ENCODE peak calls at places on chromosome 18, in ten cellular contexts. One of them, this sample, is unnamed.

GRCh38 chr18:11487390-11487789 is 122.0 kb upstream of the SLC35G4 start:
- DNase-seq in activated T-cell treated with anti-CD3 and anti-CD28 coated beads, Interleukin-2, amount 50 U/mL, for 72 hours: no peak
- DNase-seq in KBM-7: no peak
- DNase-seq in NCI-H2081: no peak
- DNase-seq in GM20000: no peak
- DNase-seq in NCI-H510A treated with DMSO at 0.1 percent for 48 hours: no peak
- DNase-seq in endothelial cell of umbilical vein: no peak
- DNase-seq in H54: no peak
- DNase-seq in activated naive CD8-positive, alpha-beta T cell treated with anti-CD3 and anti-CD28 coated beads, Interleukin-2, amount 10 ng/mL, durations not matched to agents 7 days and 5 days: no peak
- DNase-seq in NCI-H774: no peak
- DNase-seq in this sample: no peak

GRCh38 chr18:23067236-23067635 is 68.0 kb upstream of the CABLES1 start:
- DNase-seq in NCI-H774: no peak
- DNase-seq in KBM-7: no peak
- DNase-seq in NCI-H2081: no peak
- DNase-seq in activated naive CD8-positive, alpha-beta T cell treated with anti-CD3 and anti-CD28 coated beads, Interleukin-2, amount 10 ng/mL, durations not matched to agents 7 days and 5 days: no peak
- DNase-seq in activated T-cell treated with anti-CD3 and anti-CD28 coated beads, Interleukin-2, amount 50 U/mL, for 72 hours: no peak
- DNase-seq in H54: no peak
- DNase-seq in NCI-H510A treated with DMSO at 0.1 percent for 48 hours: no peak
- DNase-seq in GM20000: no peak
- DNase-seq in endothelial cell of umbilical vein: no peak
- DNase-seq in this sample: no peak

GRCh38 chr18:78776706-78777105 is 202.9 kb upstream of the SALL3 start:
- DNase-seq in activated T-cell treated with anti-CD3 and anti-CD28 coated beads, Interleukin-2, amount 50 U/mL, for 72 hours: no peak
- DNase-seq in endothelial cell of umbilical vein: no peak
- DNase-seq in NCI-H774: no peak
- DNase-seq in KBM-7: no peak
- DNase-seq in GM20000: no peak
- DNase-seq in NCI-H2081: peak; percentile 48
- DNase-seq in H54: no peak
- DNase-seq in activated naive CD8-positive, alpha-beta T cell treated with anti-CD3 and anti-CD28 coated beads, Interleukin-2, amount 10 ng/mL, durations not matched to agents 7 days and 5 days: no peak
- DNase-seq in NCI-H510A treated with DMSO at 0.1 percent for 48 hours: no peak
- DNase-seq in this sample: no peak

GRCh38 chr18:24362757-24363156 is 34.9 kb downstream of the OSBPL1A start:
- DNase-seq in NCI-H774: no peak
- DNase-seq in H54: no peak
- DNase-seq in endothelial cell of umbilical vein: no peak
- DNase-seq in activated naive CD8-positive, alpha-beta T cell treated with anti-CD3 and anti-CD28 coated beads, Interleukin-2, amount 10 ng/mL, durations not matched to agents 7 days and 5 days: no peak
- DNase-seq in KBM-7: no peak
- DNase-seq in GM20000: no peak
- DNase-seq in NCI-H510A treated with DMSO at 0.1 percent for 48 hours: no peak
- DNase-seq in activated T-cell treated with anti-CD3 and anti-CD28 coated beads, Interleukin-2, amount 50 U/mL, for 72 hours: no peak
- DNase-seq in NCI-H2081: no peak
- DNase-seq in this sample: no peak

GRCh38 chr18:48338915-48339314 is 70.3 kb downstream of the ZBTB7C start:
- DNase-seq in NCI-H510A treated with DMSO at 0.1 percent for 48 hours: no peak
- DNase-seq in NCI-H2081: no peak
- DNase-seq in activated naive CD8-positive, alpha-beta T cell treated with anti-CD3 and anti-CD28 coated beads, Interleukin-2, amount 10 ng/mL, durations not matched to agents 7 days and 5 days: no peak
- DNase-seq in H54: no peak
- DNase-seq in KBM-7: no peak
- DNase-seq in activated T-cell treated with anti-CD3 and anti-CD28 coated beads, Interleukin-2, amount 50 U/mL, for 72 hours: no peak
- DNase-seq in GM20000: no peak
- DNase-seq in NCI-H774: no peak
- DNase-seq in endothelial cell of umbilical vein: no peak
- DNase-seq in this sample: no peak

GRCh38 chr18:7898181-7898580 is 331.1 kb downstream of the PTPRM start:
- DNase-seq in endothelial cell of umbilical vein: no peak
- DNase-seq in NCI-H774: no peak
- DNase-seq in KBM-7: no peak
- DNase-seq in NCI-H510A treated with DMSO at 0.1 percent for 48 hours: no peak
- DNase-seq in NCI-H2081: no peak
- DNase-seq in H54: no peak
- DNase-seq in activated naive CD8-positive, alpha-beta T cell treated with anti-CD3 and anti-CD28 coated beads, Interleukin-2, amount 10 ng/mL, durations not matched to agents 7 days and 5 days: no peak
- DNase-seq in activated T-cell treated with anti-CD3 and anti-CD28 coated beads, Interleukin-2, amount 50 U/mL, for 72 hours: no peak
- DNase-seq in GM20000: no peak
- DNase-seq in this sample: no peak

GRCh38 chr18:26736301-26736700 is 129.2 kb downstream of the AQP4 start:
- DNase-seq in GM20000: no peak
- DNase-seq in H54: no peak
- DNase-seq in activated naive CD8-positive, alpha-beta T cell treated with anti-CD3 and anti-CD28 coated beads, Interleukin-2, amount 10 ng/mL, durations not matched to agents 7 days and 5 days: no peak
- DNase-seq in NCI-H774: no peak
- DNase-seq in NCI-H2081: no peak
- DNase-seq in activated T-cell treated with anti-CD3 and anti-CD28 coated beads, Interleukin-2, amount 50 U/mL, for 72 hours: no peak
- DNase-seq in endothelial cell of umbilical vein: no peak
- DNase-seq in KBM-7: no peak
- DNase-seq in NCI-H510A treated with DMSO at 0.1 percent for 48 hours: no peak
- DNase-seq in this sample: no peak

GRCh38 chr18:60019463-60019840 is 119.7 kb downstream of the PMAIP1 start:
- DNase-seq in NCI-H2081: no peak
- DNase-seq in NCI-H774: no peak
- DNase-seq in endothelial cell of umbilical vein: no peak
- DNase-seq in H54: no peak
- DNase-seq in activated naive CD8-positive, alpha-beta T cell treated with anti-CD3 and anti-CD28 coated beads, Interleukin-2, amount 10 ng/mL, durations not matched to agents 7 days and 5 days: no peak
- DNase-seq in activated T-cell treated with anti-CD3 and anti-CD28 coated beads, Interleukin-2, amount 50 U/mL, for 72 hours: no peak
- DNase-seq in GM20000: no peak
- DNase-seq in KBM-7: no peak
- DNase-seq in NCI-H510A treated with DMSO at 0.1 percent for 48 hours: no peak
- DNase-seq in this sample: no peak

GRCh38 chr18:7926526-7926925 is 359.4 kb downstream of the PTPRM start:
- DNase-seq in activated naive CD8-positive, alpha-beta T cell treated with anti-CD3 and anti-CD28 coated beads, Interleukin-2, amount 10 ng/mL, durations not matched to agents 7 days and 5 days: no peak
- DNase-seq in H54: no peak
- DNase-seq in NCI-H2081: peak; percentile 35
- DNase-seq in NCI-H774: peak; percentile 59
- DNase-seq in GM20000: no peak
- DNase-seq in endothelial cell of umbilical vein: peak; percentile 51
- DNase-seq in activated T-cell treated with anti-CD3 and anti-CD28 coated beads, Interleukin-2, amount 50 U/mL, for 72 hours: no peak
- DNase-seq in KBM-7: no peak
- DNase-seq in NCI-H510A treated with DMSO at 0.1 percent for 48 hours: peak; percentile 88
- DNase-seq in this sample: peak; percentile 70

GRCh38 chr18:63992751-63993150 is 22.9 kb downstream of the SERPINB8 start:
- DNase-seq in activated naive CD8-positive, alpha-beta T cell treated with anti-CD3 and anti-CD28 coated beads, Interleukin-2, amount 10 ng/mL, durations not matched to agents 7 days and 5 days: no peak
- DNase-seq in GM20000: no peak
- DNase-seq in H54: no peak
- DNase-seq in activated T-cell treated with anti-CD3 and anti-CD28 coated beads, Interleukin-2, amount 50 U/mL, for 72 hours: no peak
- DNase-seq in NCI-H774: no peak
- DNase-seq in KBM-7: no peak
- DNase-seq in NCI-H510A treated with DMSO at 0.1 percent for 48 hours: no peak
- DNase-seq in NCI-H2081: no peak
- DNase-seq in endothelial cell of umbilical vein: no peak
- DNase-seq in this sample: no peak

GRCh38 chr18:33578371-33579146 is 540 bp downstream of the ASXL3 start:
- DNase-seq in NCI-H2081: no peak
- DNase-seq in activated naive CD8-positive, alpha-beta T cell treated with anti-CD3 and anti-CD28 coated beads, Interleukin-2, amount 10 ng/mL, durations not matched to agents 7 days and 5 days: peak; percentile 30
- DNase-seq in NCI-H510A treated with DMSO at 0.1 percent for 48 hours: peak; percentile 82
- DNase-seq in endothelial cell of umbilical vein: no peak
- DNase-seq in GM20000: peak; percentile 64
- DNase-seq in NCI-H774: no peak
- DNase-seq in H54: no peak
- DNase-seq in KBM-7: peak; percentile 5
- DNase-seq in activated T-cell treated with anti-CD3 and anti-CD28 coated beads, Interleukin-2, amount 50 U/mL, for 72 hours: no peak
- DNase-seq in this sample: peak; percentile 62

GRCh38 chr18:31274915-31275314 is 43.0 kb upstream of the DSG1 start:
- DNase-seq in NCI-H774: peak; percentile 27
- DNase-seq in endothelial cell of umbilical vein: peak; percentile 30
- DNase-seq in KBM-7: no peak
- DNase-seq in GM20000: no peak
- DNase-seq in H54: no peak
- DNase-seq in activated naive CD8-positive, alpha-beta T cell treated with anti-CD3 and anti-CD28 coated beads, Interleukin-2, amount 10 ng/mL, durations not matched to agents 7 days and 5 days: no peak
- DNase-seq in NCI-H510A treated with DMSO at 0.1 percent for 48 hours: no peak
- DNase-seq in NCI-H2081: peak; percentile 9
- DNase-seq in activated T-cell treated with anti-CD3 and anti-CD28 coated beads, Interleukin-2, amount 50 U/mL, for 72 hours: no peak
- DNase-seq in this sample: peak; percentile 45

GRCh38 chr18:24810561-24810960 is 350.1 kb downstream of the HRH4 start:
- DNase-seq in endothelial cell of umbilical vein: no peak
- DNase-seq in KBM-7: no peak
- DNase-seq in NCI-H774: no peak
- DNase-seq in NCI-H2081: no peak
- DNase-seq in activated T-cell treated with anti-CD3 and anti-CD28 coated beads, Interleukin-2, amount 50 U/mL, for 72 hours: no peak
- DNase-seq in GM20000: no peak
- DNase-seq in activated naive CD8-positive, alpha-beta T cell treated with anti-CD3 and anti-CD28 coated beads, Interleukin-2, amount 10 ng/mL, durations not matched to agents 7 days and 5 days: no peak
- DNase-seq in H54: no peak
- DNase-seq in NCI-H510A treated with DMSO at 0.1 percent for 48 hours: no peak
- DNase-seq in this sample: no peak

GRCh38 chr18:10284571-10285282 is 169.7 kb upstream of the APCDD1 start:
- DNase-seq in activated naive CD8-positive, alpha-beta T cell treated with anti-CD3 and anti-CD28 coated beads, Interleukin-2, amount 10 ng/mL, durations not matched to agents 7 days and 5 days: no peak
- DNase-seq in NCI-H774: no peak
- DNase-seq in NCI-H2081: no peak
- DNase-seq in NCI-H510A treated with DMSO at 0.1 percent for 48 hours: no peak
- DNase-seq in GM20000: no peak
- DNase-seq in activated T-cell treated with anti-CD3 and anti-CD28 coated beads, Interleukin-2, amount 50 U/mL, for 72 hours: no peak
- DNase-seq in endothelial cell of umbilical vein: peak; percentile 43
- DNase-seq in KBM-7: no peak
- DNase-seq in H54: no peak
- DNase-seq in this sample: no peak

GRCh38 chr18:13003466-13003896 is 12.3 kb downstream of the CEP192 start:
- DNase-seq in NCI-H510A treated with DMSO at 0.1 percent for 48 hours: no peak
- DNase-seq in KBM-7: peak; percentile 91
- DNase-seq in activated naive CD8-positive, alpha-beta T cell treated with anti-CD3 and anti-CD28 coated beads, Interleukin-2, amount 10 ng/mL, durations not matched to agents 7 days and 5 days: no peak
- DNase-seq in NCI-H774: no peak
- DNase-seq in activated T-cell treated with anti-CD3 and anti-CD28 coated beads, Interleukin-2, amount 50 U/mL, for 72 hours: peak; percentile 17
- DNase-seq in GM20000: peak; percentile 33
- DNase-seq in endothelial cell of umbilical vein: peak; percentile 61
- DNase-seq in NCI-H2081: no peak
- DNase-seq in H54: peak; percentile 30
- DNase-seq in this sample: no peak

GRCh38 chr18:58716046-58716766 is 44.9 kb downstream of the MALT1 start:
- DNase-seq in KBM-7: peak; percentile 20
- DNase-seq in endothelial cell of umbilical vein: no peak
- DNase-seq in NCI-H774: no peak
- DNase-seq in GM20000: peak; percentile 26
- DNase-seq in activated naive CD8-positive, alpha-beta T cell treated with anti-CD3 and anti-CD28 coated beads, Interleukin-2, amount 10 ng/mL, durations not matched to agents 7 days and 5 days: no peak
- DNase-seq in NCI-H510A treated with DMSO at 0.1 percent for 48 hours: no peak
- DNase-seq in H54: no peak
- DNase-seq in NCI-H2081: no peak
- DNase-seq in activated T-cell treated with anti-CD3 and anti-CD28 coated beads, Interleukin-2, amount 50 U/mL, for 72 hours: no peak
- DNase-seq in this sample: no peak

GRCh38 chr18:63725682-63726480 is 23.1 kb downstream of the SERPINB11 start:
- DNase-seq in H54: no peak
- DNase-seq in GM20000: no peak
- DNase-seq in NCI-H2081: no peak
- DNase-seq in NCI-H774: no peak
- DNase-seq in KBM-7: no peak
- DNase-seq in activated naive CD8-positive, alpha-beta T cell treated with anti-CD3 and anti-CD28 coated beads, Interleukin-2, amount 10 ng/mL, durations not matched to agents 7 days and 5 days: no peak
- DNase-seq in activated T-cell treated with anti-CD3 and anti-CD28 coated beads, Interleukin-2, amount 50 U/mL, for 72 hours: no peak
- DNase-seq in NCI-H510A treated with DMSO at 0.1 percent for 48 hours: no peak
- DNase-seq in endothelial cell of umbilical vein: no peak
- DNase-seq in this sample: no peak

This sample was measured in NCI-H345.